ENCODE peak calls at places on chromosomes 7 and 10, in five cellular contexts. D, P, V, L and X are unnamed samples.
A peak's percentile ranks its signal among the peaks of the same experiment; 100 is the strongest.

GRCh38 chr10:103688451-103688850 is 166.9 kb downstream of the SH3PXD2A start:
- ATAC-seq in D (no peak), P (no peak), V (no peak), L (no peak), X (no peak)

GRCh38 chr10:112552593-112553110 is 105.6 kb downstream of the VTI1A start:
- ATAC-seq in D (no peak), P (no peak), V (no peak), L (no peak), X (no peak)

GRCh38 chr7:6198687-6199595 is 73.5 kb downstream of the CYTH3 start:
- ATAC-seq in D (no peak), P (no peak), V (no peak), L (no peak), X (no peak)

GRCh38 chr10:127184582-127184981 is 11.8 kb downstream of the INSYN2A start:
- ATAC-seq in D (no peak), P (no peak), V (no peak), L (no peak), X (no peak)

GRCh38 chr10:69093933-69094332 is 6.0 kb downstream of the SRGN start:
- ATAC-seq in D (no peak), P (no peak), V (no peak), L (no peak), X (no peak)

GRCh38 chr10:63703113-63703670 is 182.0 kb downstream of the REEP3 start:
- ATAC-seq in D (no peak), P (no peak), V (peak; percentile 74), L (peak; percentile 9), X (no peak)

GRCh38 chr7:3482147-3482921 is 181.3 kb downstream of the SDK1 start:
- ATAC-seq in D (no peak), P (no peak), V (no peak), L (no peak), X (no peak)

GRCh38 chr7:7745966-7746365 is 27.6 kb upstream of the RPA3 start:
- ATAC-seq in D (no peak), P (no peak), V (no peak), L (no peak), X (no peak)

GRCh38 chr10:33460461-33461294 is 126.2 kb upstream of the NRP1 start:
- ATAC-seq in D (no peak), P (no peak), V (no peak), L (peak; percentile 96), X (peak; percentile 69)

GRCh38 chr7:90817846-90818245 is 221.7 kb downstream of the CDK14 start:
- ATAC-seq in D (no peak), P (no peak), V (no peak), L (no peak), X (no peak)

GRCh38 chr10:34438741-34439140 is 376.4 kb downstream of the PARD3 start:
- ATAC-seq in D (no peak), P (no peak), V (no peak), L (no peak), X (no peak)

GRCh38 chr7:1298051-1298937 is 65.6 kb downstream of the UNCX start:
- ATAC-seq in D (no peak), P (no peak), V (no peak), L (no peak), X (no peak)

GRCh38 chr7:141281311-141281710 is 207.4 kb downstream of the TMEM178B start:
- ATAC-seq in D (no peak), P (no peak), V (no peak), L (peak; percentile 76), X (no peak)

GRCh38 chr7:2438181-2438580 is 34.8 kb downstream of the CHST12 start:
- ATAC-seq in D (no peak), P (no peak), V (no peak), L (peak; percentile 72), X (peak; percentile 82)

GRCh38 chr10:35903021-35903420 is 260.9 kb upstream of the FZD8 start:
- ATAC-seq in D (no peak), P (no peak), V (no peak), L (no peak), X (no peak)

GRCh38 chr7:95407751-95408150 is 11.6 kb upstream of the PON3 start:
- ATAC-seq in D (no peak), P (no peak), V (no peak), L (no peak), X (no peak)

GRCh38 chr7:129307592-129307991 is 82.8 kb downstream of the AHCYL2 start:
- ATAC-seq in D (no peak), P (no peak), V (no peak), L (no peak), X (no peak)

GRCh38 chr7:116782177-116782711 is 80.1 kb upstream of the CAPZA2 start:
- ATAC-seq in D (no peak), P (no peak), V (no peak), L (no peak), X (no peak)

GRCh38 chr10:61052469-61053205 is 108.7 kb upstream of the RHOBTB1 start:
- ATAC-seq in D (no peak), P (no peak), V (no peak), L (no peak), X (no peak)

GRCh38 chr10:12448729-12449391 is 99.5 kb downstream of the CAMK1D start:
- ATAC-seq in D (peak; percentile 67), P (peak; percentile 98), V (peak; percentile 95), L (no peak), X (peak; percentile 55)
- H3K4me3 ChIP-seq in D (no peak overlapping the region), P (peak overlapping the region; percentile 44), V (peak overlapping the region; percentile 5), L (no peak overlapping the region), X (no peak overlapping the region)

GRCh38 chr10:101121661-101122045 is 9.4 kb upstream of the TLX1 start:
- ATAC-seq in D (no peak), P (no peak), V (peak; percentile 8), L (no peak), X (no peak)
- H3K4me3 ChIP-seq in D (no peak overlapping the region), P (no peak overlapping the region), V (peak overlapping the region; percentile 87), L (peak overlapping the region; percentile 33), X (no peak overlapping the region)

GRCh38 chr10:71396084-71396713 is 521 bp upstream of the CDH23 start:
- ATAC-seq in D (peak; percentile 50), P (peak; percentile 37), V (peak; percentile 68), L (peak; percentile 93), X (peak; percentile 84)
- H3K4me3 ChIP-seq in D (no peak overlapping the region), P (no peak overlapping the region), V (peak overlapping the region; percentile 24), L (peak overlapping the region; percentile 63), X (peak overlapping the region; percentile 70)

DNA sequence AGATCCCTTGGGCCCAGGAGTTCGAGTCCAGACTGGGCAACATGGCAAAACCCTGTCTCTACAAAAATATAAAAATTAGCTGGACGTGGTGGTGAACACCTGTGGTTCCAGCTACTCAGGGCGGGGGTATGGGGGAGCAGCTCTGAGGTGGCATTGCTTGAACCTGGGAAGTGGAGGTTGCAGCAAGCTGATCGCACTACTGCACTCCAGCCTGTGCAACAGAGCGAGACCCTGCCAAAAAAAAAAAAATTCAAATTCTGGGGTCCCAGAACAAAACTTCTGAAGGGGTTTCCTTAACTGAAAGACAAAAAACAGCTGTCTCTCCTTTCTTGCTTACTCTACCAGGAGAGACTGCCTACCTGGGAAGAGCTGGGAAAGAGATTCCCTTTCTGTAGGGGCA is 27.0 kb downstream of the DNMBP start:
- ATAC-seq in D (no peak), P (no peak), V (no peak), L (no peak), X (no peak)
- H3K4me3 ChIP-seq in D (no peak overlapping the region), P (no peak overlapping the region), V (no peak overlapping the region), L (no peak overlapping the region), X (no peak overlapping the region)

GRCh38 chr7:73427902-73428696 is 5.5 kb upstream of the FZD9 start:
- ATAC-seq in D (no peak), P (peak; percentile 27), V (no peak), L (no peak), X (no peak)

GRCh38 chr7:73429218-73429617 is 4.4 kb upstream of the FZD9 start:
- ATAC-seq in D (no peak), P (no peak), V (no peak), L (no peak), X (no peak)

GRCh38 chr7:73429622-73430505 is 3.7 kb upstream of the FZD9 start:
- ATAC-seq in D (no peak), P (peak; percentile 31), V (no peak), L (no peak), X (no peak)

GRCh38 chr7:73431041-73431835 is 2.3 kb upstream of the FZD9 start:
- ATAC-seq in D (no peak), P (no peak), V (no peak), L (no peak), X (no peak)

GRCh38 chr7:73428697-73429005 is 4.9 kb upstream of the FZD9 start:
- ATAC-seq in D (no peak), P (peak; percentile 11), V (no peak), L (no peak), X (no peak)
- H3K4me3 ChIP-seq in D (no peak overlapping the region), P (no peak overlapping the region), V (no peak overlapping the region), L (no peak overlapping the region), X (no peak overlapping the region)

GRCh38 chr7:21542891-21543527 is at the start of gene DNAH11:
- ATAC-seq in D (peak; percentile 92), P (no peak), V (peak; percentile 65), L (peak; percentile 96), X (peak; percentile 86)
- H3K4me3 ChIP-seq in D (peak within 1 kb of the TSS; percentile 27), P (no peak within 1 kb of the TSS), V (no peak within 1 kb of the TSS), L (peak within 1 kb of the TSS; percentile 13), X (peak within 1 kb of the TSS; percentile 72)

DNA sequence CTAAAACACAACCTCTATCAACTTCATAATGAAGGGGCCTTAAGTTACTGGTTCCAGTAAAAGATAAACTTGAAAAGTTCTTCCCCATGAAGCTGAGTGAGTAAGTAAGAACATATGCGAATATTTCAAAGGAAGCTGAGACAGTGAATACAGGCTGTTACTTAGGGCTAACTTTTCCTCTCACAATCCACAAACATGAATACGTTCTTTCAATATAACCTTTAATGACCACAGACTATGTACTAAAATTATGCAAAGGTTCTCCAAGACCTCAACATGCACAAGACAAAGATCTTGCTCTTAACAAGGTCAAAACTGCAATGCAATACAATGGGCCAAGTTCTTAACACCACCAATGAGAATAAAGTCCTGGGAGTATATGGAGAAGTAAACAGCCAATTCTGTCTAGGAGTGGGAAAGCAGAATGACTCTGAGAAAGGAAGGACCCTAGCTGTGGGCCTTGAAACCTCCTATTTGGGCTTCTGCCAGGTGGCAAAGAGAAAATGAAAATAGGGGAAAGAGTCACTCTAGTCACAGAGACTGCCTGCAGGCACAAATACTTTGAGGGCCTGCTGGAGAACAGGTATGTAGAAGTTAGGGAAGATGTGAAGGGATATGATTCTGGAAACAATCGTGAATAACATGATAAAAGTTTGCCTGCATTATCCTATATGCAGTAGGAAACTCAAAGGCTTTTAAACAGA is 43.7 kb downstream of the OSBPL3 start:
- ATAC-seq in D (no peak), P (peak; percentile 61), V (no peak), L (no peak), X (no peak)
- H3K4me3 ChIP-seq in D (no peak overlapping the region), P (no peak overlapping the region), V (no peak overlapping the region), L (no peak overlapping the region), X (no peak overlapping the region)

DNA sequence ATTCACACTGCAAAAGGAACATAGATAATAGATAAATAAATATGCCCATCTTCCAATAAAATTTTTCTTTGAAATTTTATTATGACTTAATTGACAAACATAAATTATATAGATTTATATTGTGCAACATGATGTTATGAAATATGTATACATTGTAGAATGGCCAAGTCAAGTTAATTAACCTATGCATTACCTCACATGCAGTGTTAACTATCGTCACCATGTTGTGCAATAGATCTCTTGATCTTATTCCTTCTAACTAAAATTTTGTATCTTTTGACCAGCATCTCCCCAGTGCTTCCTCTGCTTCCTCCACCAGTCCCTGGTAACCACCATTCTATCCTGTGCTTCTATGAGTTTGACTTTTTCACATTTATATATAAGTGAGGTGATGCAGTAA is 259.6 kb downstream of the SUGCT start:
- ATAC-seq in D (no peak), P (no peak), V (no peak), L (no peak), X (no peak)
- H3K4me3 ChIP-seq in D (no peak overlapping the region), P (no peak overlapping the region), V (no peak overlapping the region), L (no peak overlapping the region), X (no peak overlapping the region)

GRCh38 chr7:151900591-151901312 is 23.8 kb upstream of the PRKAG2 start:
- ATAC-seq in D (no peak), P (no peak), V (no peak), L (no peak), X (no peak)
- H3K4me3 ChIP-seq in D (no peak overlapping the region), P (no peak overlapping the region), V (no peak overlapping the region), L (no peak overlapping the region), X (no peak overlapping the region)